ENCODE peak calls at places on chromosomes 7 and 10, in four cellular contexts. D is esophagus squamous epithelium; K is activated effector memory CD4-positive, alpha-beta T cell treated with Interleukin-2 at 50 U/mL for 16 hours; Q is DMS153. P is an unnamed sample.

GRCh38 chr10:115355162-115355760 is 262.1 kb downstream of the ATRNL1 start:
- DNase-seq in D (no peak), K (no peak), Q (peak; percentile 64), P (no peak)

GRCh38 chr10:71741671-71742070 is 22.1 kb upstream of the C10orf105 start:
- DNase-seq in D (no peak), K (no peak), Q (no peak), P (no peak)

GRCh38 chr7:88111136-88111748 is 108.6 kb downstream of the SRI start:
- DNase-seq in D (no peak), K (no peak), Q (no peak), P (no peak)

GRCh38 chr7:1247527-1248041 is 14.9 kb downstream of the UNCX start:
- DNase-seq in D (no peak), K (no peak), Q (peak; percentile 45), P (no peak)

GRCh38 chr7:20470726-20471125 is 140.0 kb downstream of the ITGB8 start:
- DNase-seq in D (no peak), K (no peak), Q (no peak), P (no peak)

GRCh38 chr7:98418636-98419315 is 17.9 kb upstream of the BAIAP2L1 start:
- DNase-seq in D (no peak), K (no peak), Q (peak; percentile 32), P (no peak)

GRCh38 chr10:129936923-129937300 is 27.2 kb downstream of the EBF3 start:
- DNase-seq in D (no peak), K (no peak), Q (no peak), P (no peak)

GRCh38 chr7:100400656-100401055 is 27.4 kb downstream of the PILRA start:
- DNase-seq in D (no peak), K (no peak), Q (no peak), P (no peak)

GRCh38 chr10:86536294-86536861 is 14.8 kb upstream of the WAPL start:
- DNase-seq in D (no peak), K (peak; percentile 47), Q (no peak), P (peak; percentile 29)

P was measured in T-helper 22 cell.